ENCODE peak calls at places on chromosomes 5 and 9, in ten cellular contexts. G, X, S, C, R, E, V, H, W and N are unnamed samples.

GRCh38 chr5:89769975-89770374 is 639.6 kb downstream of the CETN3 start:
- DNase-seq in G (no peak), X (no peak), S (no peak), C (no peak), R (no peak), E (no peak), V (no peak), H (peak; percentile 1), W (no peak), N (no peak)

GRCh38 chr9:127870887-127871286 is 6.6 kb downstream of the AK1 start:
- DNase-seq in G (no peak), X (no peak), S (no peak), C (no peak), R (no peak), E (no peak), V (no peak), H (no peak), W (no peak), N (no peak)

GRCh38 chr5:161094411-161094810 is 242.4 kb upstream of the ATP10B start:
- DNase-seq in G (no peak), X (no peak), S (no peak), C (no peak), R (no peak), E (no peak), V (no peak), H (peak; percentile 3), W (no peak), N (no peak)

GRCh38 chr9:88179080-88179521 is 40.8 kb upstream of the SPATA31C2 start:
- DNase-seq in G (no peak), X (no peak), S (no peak), C (no peak), R (no peak), E (no peak), V (no peak), H (no peak), W (peak; percentile 83), N (no peak)

GRCh38 chr5:123485275-123485674 is 26.7 kb upstream of the CSNK1G3 start:
- DNase-seq in G (no peak), X (no peak), S (no peak), C (no peak), R (no peak), E (no peak), V (no peak), H (no peak), W (no peak), N (no peak)

GRCh38 chr5:32538031-32538547 is 47.3 kb upstream of the SUB1 start:
- DNase-seq in G (no peak), X (no peak), S (no peak), C (no peak), R (peak; percentile 18), E (no peak), V (no peak), H (no peak), W (peak; percentile 78), N (no peak)

GRCh38 chr9:103872811-103873210 is 221.3 kb upstream of the SMC2 start:
- DNase-seq in G (no peak), X (no peak), S (no peak), C (no peak), R (no peak), E (no peak), V (no peak), H (no peak), W (no peak), N (no peak)

GRCh38 chr9:116701940-116702642 is 15.0 kb downstream of the TRIM32 start:
- DNase-seq in G (no peak), X (no peak), S (no peak), C (no peak), R (no peak), E (no peak), V (no peak), H (no peak), W (no peak), N (no peak)

GRCh38 chr9:98516205-98516896 is 192.4 kb downstream of the GABBR2 start:
- DNase-seq in G (no peak), X (no peak), S (no peak), C (no peak), R (no peak), E (no peak), V (no peak), H (no peak), W (no peak), N (no peak)

GRCh38 chr5:148963679-148964078 is 99.2 kb downstream of the SH3TC2 start:
- DNase-seq in G (peak; percentile 38), X (no peak), S (no peak), C (no peak), R (no peak), E (no peak), V (no peak), H (no peak), W (no peak), N (no peak)

DNA sequence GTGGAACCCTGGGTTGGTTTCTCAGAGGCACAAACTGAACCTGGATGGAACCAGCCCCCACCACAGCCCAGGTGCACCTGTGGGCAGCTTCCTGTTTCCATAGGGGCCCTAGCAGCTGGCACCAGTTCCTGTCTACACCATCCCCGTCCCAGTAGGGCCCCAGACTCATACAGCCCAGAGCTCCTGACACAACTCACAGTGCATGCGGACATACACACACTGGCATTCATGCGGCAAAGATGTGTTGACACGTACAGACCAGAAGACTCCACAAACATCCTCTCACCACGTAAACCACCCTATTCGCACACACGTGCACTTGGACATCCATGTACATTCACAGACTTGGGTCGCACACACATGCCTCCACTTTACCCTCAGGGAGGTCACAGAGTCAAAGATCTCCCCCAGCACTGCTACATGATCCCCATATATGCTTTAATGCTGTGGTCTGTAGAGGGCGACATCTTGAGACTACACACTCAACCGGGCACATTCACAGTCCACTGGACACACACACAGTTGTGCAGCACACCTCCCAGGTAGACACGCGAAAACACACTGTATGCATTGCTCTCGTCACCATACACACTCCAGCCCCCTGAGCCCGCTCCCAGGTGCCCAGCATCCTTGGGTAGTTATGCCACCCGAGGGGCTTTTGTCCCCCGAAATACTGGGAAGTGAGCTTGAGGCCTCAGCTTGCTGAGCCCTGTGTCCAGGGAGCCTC is 22.4 kb downstream of the CXXC5 start:
- DNase-seq in G (no peak), X (no peak), S (peak; percentile 53), C (no peak), R (no peak), E (no peak), V (no peak), H (no peak), W (peak; percentile 91), N (peak; percentile 76)
- H3K4me1 ChIP-seq in G (peaks cover 99% of the 10 kb centered on the region), X (peaks cover 98% of the 10 kb centered on the region), S (peaks cover 42% of the 10 kb centered on the region), C (no peaks in the 10 kb centered on the region), R (peaks cover 18% of the 10 kb centered on the region), E (peaks cover 100% of the 10 kb centered on the region), V (peaks cover 40% of the 10 kb centered on the region), H (peaks cover 30% of the 10 kb centered on the region), W (peaks cover 86% of the 10 kb centered on the region), N (peaks cover 73% of the 10 kb centered on the region)

GRCh38 chr5:30209752-30210151 is 983.7 kb upstream of the CDH6 start:
- DNase-seq in G (no peak), X (no peak), S (no peak), C (no peak), R (no peak), E (no peak), V (no peak), H (no peak), W (no peak), N (no peak)
- H3K4me1 ChIP-seq in G (no peaks in the 10 kb centered on the region), X (no peaks in the 10 kb centered on the region), S (no peaks in the 10 kb centered on the region), C (no peaks in the 10 kb centered on the region), R (no peaks in the 10 kb centered on the region), E (no peaks in the 10 kb centered on the region), V (no peaks in the 10 kb centered on the region), H (no peaks in the 10 kb centered on the region), W (no peaks in the 10 kb centered on the region), N (no peaks in the 10 kb centered on the region)

DNA sequence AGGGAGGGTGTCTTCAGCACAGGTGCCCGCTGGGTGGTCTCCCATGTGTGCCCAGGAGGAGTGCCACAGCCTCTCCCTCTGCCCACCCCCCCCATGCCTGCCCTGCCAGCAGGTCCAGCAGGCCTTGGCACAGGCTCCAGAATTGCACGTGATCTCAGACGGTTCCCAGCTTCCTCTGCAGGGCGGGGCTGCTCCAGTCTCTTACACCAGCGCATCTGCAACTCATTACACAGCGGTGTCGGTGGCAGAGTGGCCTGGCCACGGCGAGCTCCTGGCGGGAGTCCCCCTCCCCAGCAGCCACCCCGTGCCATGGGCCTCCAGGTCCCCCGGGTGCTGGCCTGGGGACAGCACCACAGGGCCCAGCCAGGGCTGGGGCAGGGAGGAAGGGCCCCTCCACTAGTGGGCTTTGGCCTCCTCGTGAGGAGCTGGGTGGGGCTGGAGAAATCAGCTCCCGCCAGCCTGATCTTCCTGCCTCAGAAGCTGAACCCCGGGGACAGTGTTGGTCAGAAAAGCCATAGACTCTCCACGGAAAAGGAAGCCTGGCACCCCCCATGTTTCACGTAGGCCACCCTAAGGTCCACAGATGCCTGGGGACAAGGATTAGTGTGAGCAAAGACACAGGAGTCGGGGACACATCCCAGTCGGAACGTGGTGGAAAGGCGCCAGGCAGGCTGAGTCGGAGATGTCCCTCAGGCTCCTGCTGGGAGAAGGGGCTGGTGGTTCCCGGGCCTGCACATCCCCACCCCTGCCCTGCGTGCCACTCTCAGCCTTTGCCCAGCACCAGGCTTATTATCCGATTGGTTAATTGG is 40.2 kb downstream of the RXRA start:
- DNase-seq in G (peak; percentile 93), X (peak; percentile 94), S (peak; percentile 86), C (no peak), R (peak; percentile 91), E (peak; percentile 93), V (peak; percentile 91), H (peak; percentile 83), W (peak; percentile 93), N (peak; percentile 94)
- H3K4me1 ChIP-seq in G (peaks cover 89% of the 10 kb centered on the region), X (peaks cover 95% of the 10 kb centered on the region), S (peaks cover 35% of the 10 kb centered on the region), C (peaks cover 5% of the 10 kb centered on the region), R (peaks cover 35% of the 10 kb centered on the region), E (peaks cover 60% of the 10 kb centered on the region), V (peaks cover 48% of the 10 kb centered on the region), H (peaks cover 19% of the 10 kb centered on the region), W (peaks cover 16% of the 10 kb centered on the region), N (peaks cover 43% of the 10 kb centered on the region)

GRCh38 chr5:174617910-174618309 is 106.5 kb upstream of the MSX2 start:
- DNase-seq in G (no peak), X (no peak), S (no peak), C (peak; percentile 44), R (no peak), E (no peak), V (no peak), H (no peak), W (no peak), N (no peak)
- H3K4me1 ChIP-seq in G (no peaks in the 10 kb centered on the region), X (no peaks in the 10 kb centered on the region), S (peaks cover 4% of the 10 kb centered on the region), C (peaks cover 8% of the 10 kb centered on the region), R (no peaks in the 10 kb centered on the region), E (no peaks in the 10 kb centered on the region), V (no peaks in the 10 kb centered on the region), H (peaks cover 2% of the 10 kb centered on the region), W (no peaks in the 10 kb centered on the region), N (no peaks in the 10 kb centered on the region)

GRCh38 chr5:95946451-95946850 is 15.2 kb downstream of the ELL2 start:
- DNase-seq in G (no peak), X (no peak), S (no peak), C (no peak), R (no peak), E (no peak), V (no peak), H (no peak), W (no peak), N (no peak)
- H3K4me1 ChIP-seq in G (peaks cover 49% of the 10 kb centered on the region), X (peaks cover 35% of the 10 kb centered on the region), S (peaks cover 9% of the 10 kb centered on the region), C (peaks cover 11% of the 10 kb centered on the region), R (peaks cover 3% of the 10 kb centered on the region), E (peaks cover 73% of the 10 kb centered on the region), V (no peaks in the 10 kb centered on the region), H (peaks cover 25% of the 10 kb centered on the region), W (no peaks in the 10 kb centered on the region), N (no peaks in the 10 kb centered on the region)